ENCODE peak calls at places on chromosome 16, in five cellular contexts. One of them, this sample, is unnamed.

GRCh38 chr16:57591086-57591869 is 37.2 kb upstream of the ADGRG1 start:
- DNase-seq in H1: peak; percentile 88
- DNase-seq in neuronal stem cell: peak; percentile 67
- DNase-seq in mesenchymal stem cell: peak; percentile 89
- DNase-seq in IMR-90: peak; percentile 82
- DNase-seq in this sample: peak; percentile 83

GRCh38 chr16:64830653-64831052 is 291.2 kb downstream of the CDH11 start:
- DNase-seq in IMR-90: peak; percentile 87
- DNase-seq in neuronal stem cell: no peak
- DNase-seq in mesenchymal stem cell: peak; percentile 85
- DNase-seq in H1: no peak
- DNase-seq in this sample: no peak

GRCh38 chr16:46729326-46729995 is 18.7 kb downstream of the MYLK3 start:
- DNase-seq in IMR-90: no peak
- DNase-seq in H1: no peak
- DNase-seq in mesenchymal stem cell: no peak
- DNase-seq in neuronal stem cell: no peak
- DNase-seq in this sample: no peak

GRCh38 chr16:48949636-48950035 is 332.0 kb downstream of the CBLN1 start:
- DNase-seq in IMR-90: peak; percentile 19
- DNase-seq in mesenchymal stem cell: peak; percentile 52
- DNase-seq in neuronal stem cell: no peak
- DNase-seq in H1: no peak
- DNase-seq in this sample: no peak

GRCh38 chr16:52491216-52491615 is 55.7 kb downstream of the TOX3 start:
- DNase-seq in mesenchymal stem cell: no peak
- DNase-seq in neuronal stem cell: no peak
- DNase-seq in IMR-90: no peak
- DNase-seq in H1: no peak
- DNase-seq in this sample: peak; percentile 14

GRCh38 chr16:66007717-66008116 is 358.8 kb upstream of the CDH5 start:
- DNase-seq in neuronal stem cell: no peak
- DNase-seq in H1: no peak
- DNase-seq in IMR-90: peak; percentile 93
- DNase-seq in mesenchymal stem cell: peak; percentile 37
- DNase-seq in this sample: no peak

GRCh38 chr16:20271893-20272292 is 55.4 kb downstream of the GP2 start:
- DNase-seq in H1: no peak
- DNase-seq in neuronal stem cell: no peak
- DNase-seq in mesenchymal stem cell: no peak
- DNase-seq in IMR-90: no peak
- DNase-seq in this sample: peak; percentile 18

GRCh38 chr16:10750793-10751192 is 7.2 kb downstream of the NUBP1 start:
- DNase-seq in H1: no peak
- DNase-seq in IMR-90: no peak
- DNase-seq in mesenchymal stem cell: no peak
- DNase-seq in neuronal stem cell: no peak
- DNase-seq in this sample: no peak

GRCh38 chr16:52825882-52826281 is 226.8 kb downstream of the CHD9NB start:
- DNase-seq in neuronal stem cell: no peak
- DNase-seq in mesenchymal stem cell: peak; percentile 5
- DNase-seq in IMR-90: no peak
- DNase-seq in H1: no peak
- DNase-seq in this sample: no peak

GRCh38 chr16:58022601-58023371 is 2.8 kb upstream of the MMP15 start:
- DNase-seq in neuronal stem cell: no peak
- DNase-seq in mesenchymal stem cell: no peak
- DNase-seq in H1: no peak
- DNase-seq in IMR-90: peak; percentile 68
- DNase-seq in this sample: peak; percentile 42

GRCh38 chr16:87854053-87854906 is 15.0 kb downstream of the SLC7A5 start:
- DNase-seq in IMR-90: no peak
- DNase-seq in neuronal stem cell: no peak
- DNase-seq in H1: peak; percentile 60
- DNase-seq in mesenchymal stem cell: no peak
- DNase-seq in this sample: no peak

GRCh38 chr16:87853411-87854052 is 15.8 kb downstream of the SLC7A5 start:
- DNase-seq in mesenchymal stem cell: peak; percentile 94
- DNase-seq in IMR-90: peak; percentile 90
- DNase-seq in H1: peak; percentile 92
- DNase-seq in neuronal stem cell: peak; percentile 61
- DNase-seq in this sample: peak; percentile 96

GRCh38 chr16:87855852-87856715 is 13.2 kb downstream of the SLC7A5 start:
- DNase-seq in mesenchymal stem cell: peak; percentile 88
- DNase-seq in neuronal stem cell: no peak
- DNase-seq in H1: no peak
- DNase-seq in IMR-90: peak; percentile 56
- DNase-seq in this sample: no peak

GRCh38 chr16:87856796-87857228 is 12.5 kb downstream of the SLC7A5 start:
- DNase-seq in IMR-90: no peak
- DNase-seq in H1: no peak
- DNase-seq in mesenchymal stem cell: no peak
- DNase-seq in neuronal stem cell: no peak
- DNase-seq in this sample: no peak

GRCh38 chr16:87854907-87855683 is 14.2 kb downstream of the SLC7A5 start:
- DNase-seq in IMR-90: no peak
- DNase-seq in mesenchymal stem cell: no peak
- DNase-seq in H1: no peak
- DNase-seq in neuronal stem cell: no peak
- DNase-seq in this sample: no peak
- H2AK5ac ChIP-seq in IMR-90: peak overlapping the region; percentile 74
- H2AK5ac ChIP-seq in mesenchymal stem cell: peak overlapping the region; percentile 16
- H2AK5ac ChIP-seq in H1: peak overlapping the region; percentile 82
- H2AK5ac ChIP-seq in neuronal stem cell: no peak overlapping the region
- H2AK5ac ChIP-seq in this sample: no peak overlapping the region

GRCh38 chr16:4365615-4366014 is 6.0 kb upstream of the VASN start:
- DNase-seq in neuronal stem cell: no peak
- DNase-seq in H1: no peak
- DNase-seq in IMR-90: no peak
- DNase-seq in mesenchymal stem cell: no peak
- DNase-seq in this sample: no peak

GRCh38 chr16:4366016-4366415 is 5.6 kb upstream of the VASN start:
- DNase-seq in IMR-90: no peak
- DNase-seq in neuronal stem cell: no peak
- DNase-seq in H1: no peak
- DNase-seq in mesenchymal stem cell: no peak
- DNase-seq in this sample: no peak

GRCh38 chr16:4365014-4365406 is 6.6 kb upstream of the VASN start:
- DNase-seq in neuronal stem cell: no peak
- DNase-seq in IMR-90: no peak
- DNase-seq in H1: no peak
- DNase-seq in mesenchymal stem cell: no peak
- DNase-seq in this sample: no peak

GRCh38 chr16:4369006-4369766 is 2.5 kb upstream of the VASN start:
- DNase-seq in mesenchymal stem cell: no peak
- DNase-seq in IMR-90: peak; percentile 51
- DNase-seq in neuronal stem cell: no peak
- DNase-seq in H1: no peak
- DNase-seq in this sample: no peak

GRCh38 chr16:4367393-4367856 is 4.2 kb upstream of the VASN start:
- DNase-seq in mesenchymal stem cell: no peak
- DNase-seq in neuronal stem cell: no peak
- DNase-seq in H1: no peak
- DNase-seq in IMR-90: no peak
- DNase-seq in this sample: no peak
- H2AK5ac ChIP-seq in mesenchymal stem cell: no peak overlapping the region
- H2AK5ac ChIP-seq in neuronal stem cell: peak overlapping the region; percentile 72
- H2AK5ac ChIP-seq in H1: peak overlapping the region; percentile 60
- H2AK5ac ChIP-seq in IMR-90: peak overlapping the region; percentile 89
- H2AK5ac ChIP-seq in this sample: no peak overlapping the region

GRCh38 chr16:89919535-89920406 is 1.1 kb downstream of the MC1R start:
- DNase-seq in mesenchymal stem cell: no peak
- DNase-seq in neuronal stem cell: no peak
- DNase-seq in IMR-90: no peak
- DNase-seq in H1: no peak
- DNase-seq in this sample: no peak
- H2AK5ac ChIP-seq in mesenchymal stem cell: peak overlapping the region; percentile 58
- H2AK5ac ChIP-seq in neuronal stem cell: peak overlapping the region; percentile 72
- H2AK5ac ChIP-seq in IMR-90: peak overlapping the region; percentile 100
- H2AK5ac ChIP-seq in H1: peak overlapping the region; percentile 28
- H2AK5ac ChIP-seq in this sample: no peak overlapping the region

GRCh38 chr16:15564619-15565339 is 78.2 kb downstream of the MARF1 start:
- DNase-seq in mesenchymal stem cell: no peak
- DNase-seq in IMR-90: peak; percentile 35
- DNase-seq in neuronal stem cell: no peak
- DNase-seq in H1: no peak
- DNase-seq in this sample: no peak
- H2AK5ac ChIP-seq in mesenchymal stem cell: no peak overlapping the region
- H2AK5ac ChIP-seq in IMR-90: no peak overlapping the region
- H2AK5ac ChIP-seq in neuronal stem cell: no peak overlapping the region
- H2AK5ac ChIP-seq in H1: no peak overlapping the region
- H2AK5ac ChIP-seq in this sample: no peak overlapping the region

GRCh38 chr16:84511180-84511800 is 6.8 kb upstream of the MEAK7 start:
- DNase-seq in neuronal stem cell: peak; percentile 81
- DNase-seq in IMR-90: peak; percentile 86
- DNase-seq in mesenchymal stem cell: peak; percentile 83
- DNase-seq in H1: peak; percentile 89
- DNase-seq in this sample: peak; percentile 89
- H2AK5ac ChIP-seq in neuronal stem cell: no peak overlapping the region
- H2AK5ac ChIP-seq in IMR-90: peak overlapping the region; percentile 98
- H2AK5ac ChIP-seq in mesenchymal stem cell: peak overlapping the region; percentile 83
- H2AK5ac ChIP-seq in H1: no peak overlapping the region
- H2AK5ac ChIP-seq in this sample: no peak overlapping the region

DNA sequence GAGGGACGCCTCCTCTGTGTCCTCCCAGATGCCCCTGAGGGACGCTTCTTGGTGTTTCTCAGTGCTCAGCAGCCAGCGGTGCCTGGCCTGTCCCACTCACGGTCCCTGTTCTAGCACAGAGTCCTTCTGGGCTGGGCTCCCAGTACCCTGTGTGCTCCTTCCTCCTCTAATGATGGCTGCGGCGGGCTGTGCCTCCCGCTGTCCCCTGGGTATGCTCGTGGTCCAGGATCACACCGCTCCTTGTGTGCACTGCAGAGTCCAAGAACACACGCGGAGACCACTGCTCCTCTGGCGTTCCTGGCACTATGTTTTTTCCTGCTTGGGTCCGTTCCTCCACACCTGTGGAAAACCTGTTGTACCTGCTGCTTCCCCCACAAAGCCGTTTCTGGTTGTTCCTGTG is 15.1 kb upstream of the IRF8 start:
- DNase-seq in H1: no peak
- DNase-seq in neuronal stem cell: no peak
- DNase-seq in mesenchymal stem cell: no peak
- DNase-seq in IMR-90: no peak
- DNase-seq in this sample: no peak
- H2AK5ac ChIP-seq in H1: no peak overlapping the region
- H2AK5ac ChIP-seq in neuronal stem cell: no peak overlapping the region
- H2AK5ac ChIP-seq in mesenchymal stem cell: no peak overlapping the region
- H2AK5ac ChIP-seq in IMR-90: no peak overlapping the region
- H2AK5ac ChIP-seq in this sample: no peak overlapping the region

GRCh38 chr16:68259421-68259820 is 4.9 kb upstream of the SLC7A6 start:
- DNase-seq in neuronal stem cell: no peak
- DNase-seq in mesenchymal stem cell: no peak
- DNase-seq in H1: no peak
- DNase-seq in IMR-90: peak; percentile 13
- DNase-seq in this sample: no peak

GRCh38 chr16:68265078-68265925 is 976 bp downstream of the SLC7A6 start:
- DNase-seq in mesenchymal stem cell: peak; percentile 83
- DNase-seq in IMR-90: peak; percentile 69
- DNase-seq in H1: peak; percentile 55
- DNase-seq in neuronal stem cell: no peak
- DNase-seq in this sample: peak; percentile 86

GRCh38 chr16:68263559-68264127 is 683 bp upstream of the SLC7A6 start:
- DNase-seq in IMR-90: no peak
- DNase-seq in mesenchymal stem cell: no peak
- DNase-seq in neuronal stem cell: no peak
- DNase-seq in H1: no peak
- DNase-seq in this sample: no peak

GRCh38 chr16:68267612-68268405 is 3.5 kb downstream of the SLC7A6 start:
- DNase-seq in neuronal stem cell: no peak
- DNase-seq in H1: no peak
- DNase-seq in mesenchymal stem cell: no peak
- DNase-seq in IMR-90: no peak
- DNase-seq in this sample: peak; percentile 80

DNA sequence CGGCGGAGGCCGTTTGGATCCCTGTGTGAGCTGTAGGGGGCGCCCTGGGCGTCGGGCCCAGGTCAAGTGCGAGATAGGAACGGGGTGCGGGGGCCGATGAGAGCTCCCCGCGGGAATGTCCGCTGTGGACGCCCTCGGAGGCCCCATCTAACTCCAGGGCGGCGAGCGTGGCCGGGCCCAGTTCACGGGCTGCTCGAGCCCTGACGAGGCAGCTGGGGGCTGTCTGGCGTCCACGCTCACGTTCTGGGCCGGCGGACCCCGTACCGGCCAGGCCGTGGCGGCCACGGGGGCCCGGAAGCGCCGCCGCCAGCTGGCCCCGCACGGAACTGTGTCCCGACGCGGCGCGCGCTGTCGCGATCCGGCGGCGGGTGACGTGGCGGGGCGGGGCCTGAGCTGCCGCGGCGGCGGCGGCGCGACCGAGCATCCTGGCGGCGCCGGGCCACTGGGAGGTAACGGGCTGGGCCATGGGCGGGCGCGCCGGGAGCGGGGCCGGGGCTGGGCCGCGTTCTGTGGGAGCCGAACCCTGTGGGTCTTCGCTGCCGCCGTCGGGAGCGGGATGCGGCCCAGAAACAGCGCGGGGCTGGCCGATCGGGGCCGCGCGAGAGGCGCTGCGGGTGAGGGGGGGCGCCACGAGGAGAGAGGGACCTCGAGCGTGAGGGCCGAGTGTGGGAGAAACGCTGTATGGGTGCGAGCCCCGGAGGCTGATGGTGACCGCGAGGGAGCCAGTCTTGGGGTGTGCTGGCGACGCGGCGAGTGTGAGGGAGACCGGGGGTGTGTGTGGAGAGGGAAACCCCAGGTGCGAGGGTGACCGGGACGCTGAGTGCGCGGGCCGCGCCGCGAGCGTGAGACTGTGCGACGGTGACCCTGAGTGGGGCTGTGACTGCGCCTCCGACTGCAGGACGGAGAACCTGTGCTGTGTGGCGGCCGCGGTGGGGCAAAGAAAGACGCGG is at the start of gene SLC7A6:
- DNase-seq in neuronal stem cell: peak; percentile 75
- DNase-seq in H1: peak; percentile 86
- DNase-seq in IMR-90: peak; percentile 69
- DNase-seq in mesenchymal stem cell: peak; percentile 81
- DNase-seq in this sample: peak; percentile 78
- H2AK5ac ChIP-seq in neuronal stem cell: peak within 1 kb of the TSS; percentile 78
- H2AK5ac ChIP-seq in H1: no peak within 1 kb of the TSS
- H2AK5ac ChIP-seq in IMR-90: peak within 1 kb of the TSS; percentile 92
- H2AK5ac ChIP-seq in mesenchymal stem cell: peak within 1 kb of the TSS; percentile 85
- H2AK5ac ChIP-seq in this sample: peak within 1 kb of the TSS; percentile 45

GRCh38 chr16:2777231-2777902 is at the start of gene ELOB:
- DNase-seq in neuronal stem cell: peak; percentile 86
- DNase-seq in IMR-90: peak; percentile 73
- DNase-seq in H1: peak; percentile 91
- DNase-seq in mesenchymal stem cell: peak; percentile 81
- DNase-seq in this sample: peak; percentile 90
- H2AK5ac ChIP-seq in neuronal stem cell: peak within 1 kb of the TSS; percentile 99
- H2AK5ac ChIP-seq in IMR-90: peak within 1 kb of the TSS; percentile 98
- H2AK5ac ChIP-seq in H1: peak within 1 kb of the TSS; percentile 87
- H2AK5ac ChIP-seq in mesenchymal stem cell: peak within 1 kb of the TSS; percentile 68
- H2AK5ac ChIP-seq in this sample: peak within 1 kb of the TSS; percentile 95

This sample was measured in mesendoderm.